ENCODE peak calls at places on chromosomes 4 and X, in five cellular contexts. Y is neural crest cell, X is ovary, E is right atrium auricular region, M is fibroblast of mammary gland. U is an unnamed sample.

GRCh38 chr4:1035510-1035909 is 24.1 kb downstream of the FGFRL1 start:
- DNase-seq in E (peak; percentile 72), X (no peak), Y (peak; percentile 57), M (no peak), U (peak; percentile 42)

GRCh38 chr4:131644619-131645018 is 1504.5 kb upstream of the PCDH10 start:
- DNase-seq in X (no peak), E (no peak), Y (no peak), M (peak; percentile 51), U (peak; percentile 61)

GRCh38 chrX:132023896-132024386 is 839 bp downstream of the STK26 start:
- DNase-seq in X (peak; percentile 29), E (no peak), M (peak; percentile 17), Y (peak; percentile 19), U (peak; percentile 0)

GRCh38 chr4:25402521-25402920 is 25.5 kb downstream of the ANAPC4 start:
- DNase-seq in Y (no peak), M (no peak), X (no peak), E (no peak), U (peak; percentile 64)

GRCh38 chr4:13173974-13174373 is 310.2 kb downstream of the RAB28 start:
- DNase-seq in E (peak; percentile 88), M (peak; percentile 74), X (no peak), Y (no peak), U (peak; percentile 28)

GRCh38 chr4:68182382-68182820 is 52.7 kb upstream of the TMPRSS11F start:
- DNase-seq in X (no peak), Y (no peak), E (no peak), M (no peak), U (no peak)

GRCh38 chr4:173362666-173363065 is 8.1 kb upstream of the SAP30 start:
- DNase-seq in E (no peak), M (no peak), X (no peak), Y (no peak), U (no peak)

GRCh38 chr4:7108046-7108625 is 40.3 kb upstream of the GRPEL1 start:
- DNase-seq in X (peak; percentile 30), E (no peak), Y (no peak), M (no peak), U (no peak)

GRCh38 chr4:10289534-10289899 is 167.7 kb downstream of the ZNF518B start:
- DNase-seq in M (no peak), Y (no peak), X (no peak), E (no peak), U (no peak)

GRCh38 chr4:87078987-87079469 is 141.4 kb downstream of the KLHL8 start:
- DNase-seq in M (peak; percentile 72), X (no peak), E (peak; percentile 84), Y (no peak), U (peak; percentile 92)

GRCh38 chr4:57989430-57989829 is 879.2 kb upstream of the IGFBP7 start:
- DNase-seq in Y (no peak), E (no peak), X (no peak), M (no peak), U (no peak)

GRCh38 chrX:150148749-150149672 is 210.7 kb upstream of the EOLA2 start:
- DNase-seq in Y (no peak), X (no peak), M (no peak), E (no peak), U (no peak)

GRCh38 chrX:134236690-134237362 is at the start of gene CCDC160:
- DNase-seq in X (peak; percentile 76), Y (peak; percentile 73), M (peak; percentile 4), E (no peak), U (peak; percentile 3)

GRCh38 chr4:1092026-1092982 is 21.1 kb downstream of the RNF212 start:
- DNase-seq in M (no peak), E (no peak), X (no peak), Y (no peak), U (no peak)

GRCh38 chr4:27010334-27010940 is 149.8 kb downstream of the STIM2 start:
- DNase-seq in X (peak; percentile 67), E (no peak), Y (peak; percentile 43), M (peak; percentile 77), U (peak; percentile 82)

GRCh38 chr4:8439168-8439567 is 1.4 kb downstream of the ACOX3 start:
- DNase-seq in Y (no peak), E (no peak), M (no peak), X (no peak), U (peak; percentile 10)

GRCh38 chr4:53734584-53735363 is 143.5 kb upstream of the LNX1 start:
- DNase-seq in M (peak; percentile 85), Y (no peak), X (no peak), E (no peak), U (peak; percentile 84)

GRCh38 chrX:125289209-125289608 is 30.5 kb upstream of the TEX13C start:
- DNase-seq in X (no peak), Y (no peak), E (no peak), M (no peak), U (no peak)

GRCh38 chrX:44157293-44157692 is 184.1 kb upstream of the NDP start:
- DNase-seq in Y (no peak), M (peak; percentile 11), E (no peak), X (no peak), U (no peak)

GRCh38 chr4:8230891-8231290 is 31.8 kb downstream of the SH3TC1 start:
- DNase-seq in M (no peak), Y (no peak), X (no peak), E (no peak), U (no peak)

GRCh38 chr4:880684-881405 is 51.3 kb downstream of the GAK start:
- DNase-seq in E (no peak), M (no peak), Y (no peak), X (no peak), U (no peak)

GRCh38 chr4:143337600-143338287 is 1.1 kb downstream of the GAB1 start:
- DNase-seq in E (peak; percentile 67), M (peak; percentile 60), Y (peak; percentile 15), X (peak; percentile 67), U (peak; percentile 60)

GRCh38 chrX:77442728-77443127 is 4.5 kb upstream of the FGF16 start:
- DNase-seq in E (no peak), Y (no peak), M (peak; percentile 79), X (no peak), U (peak; percentile 79)

GRCh38 chrX:82813671-82814078 is 694.4 kb upstream of the POU3F4 start:
- DNase-seq in X (no peak), Y (no peak), E (no peak), M (peak; percentile 79), U (peak; percentile 1)

GRCh38 chr4:37837446-37837845 is 11.0 kb downstream of the PGM2 start:
- DNase-seq in Y (no peak), E (no peak), X (no peak), M (peak; percentile 70), U (peak; percentile 90)

GRCh38 chrX:78708171-78708570 is 39.3 kb upstream of the LPAR4 start:
- DNase-seq in Y (no peak), M (peak; percentile 62), E (no peak), X (no peak), U (peak; percentile 61)

GRCh38 chrX:106341823-106342222 is 173.7 kb downstream of the PWWP3B start:
- DNase-seq in E (no peak), X (no peak), Y (no peak), M (peak; percentile 21), U (peak; percentile 1)

GRCh38 chr4:145180298-145181090 is at the start of gene OTUD4:
- DNase-seq in X (peak; percentile 96), E (peak; percentile 95), M (peak; percentile 91), Y (peak; percentile 80), U (peak; percentile 98)

GRCh38 chrX:48937065-48937907 is 18.5 kb upstream of the PIM2 start:
- DNase-seq in E (no peak), Y (no peak), X (no peak), M (peak; percentile 23), U (peak; percentile 28)

GRCh38 chr4:140252144-140252741 is 98.3 kb upstream of the MAML3 start:
- DNase-seq in Y (peak; percentile 17), M (no peak), X (peak; percentile 63), E (no peak), U (peak; percentile 25)

GRCh38 chr4:139815646-139816601 is 150.3 kb downstream of the MGST2 start:
- DNase-seq in E (peak; percentile 73), X (peak; percentile 77), M (peak; percentile 88), Y (peak; percentile 79), U (peak; percentile 80)

GRCh38 chr4:186885289-186885688 is 161.6 kb upstream of the FAT1 start:
- DNase-seq in X (no peak), E (no peak), M (no peak), Y (no peak), U (no peak)

GRCh38 chr4:6548201-6548881 is 26.6 kb upstream of the MAN2B2 start:
- DNase-seq in X (peak; percentile 42), M (peak; percentile 47), Y (peak; percentile 29), E (no peak), U (peak; percentile 57)

GRCh38 chr4:78876568-78877320 is 62.5 kb downstream of the PAQR3 start:
- DNase-seq in E (no peak), X (no peak), Y (no peak), M (peak; percentile 38), U (peak; percentile 74)

GRCh38 chrX:2224141-2224540 is 276.6 kb downstream of the DHRSX start:
- DNase-seq in E (no peak), X (no peak), M (no peak), Y (no peak), U (no peak)

GRCh38 chr4:6409381-6409780 is 63.0 kb downstream of the PPP2R2C start:
- DNase-seq in M (no peak), E (no peak), X (no peak), Y (no peak), U (no peak)

GRCh38 chrX:108245462-108245861 is 153.9 kb downstream of the ATG4A start:
- DNase-seq in X (no peak), M (no peak), E (no peak), Y (no peak), U (no peak)
- TF ChIP-seq CTCF in X (no peak), M (no peak), E (no peak), Y (no peak), U (no peak)

GRCh38 chrX:112841114-112841819 is 636 bp upstream of the AMOT start:
- DNase-seq in E (peak; percentile 74), Y (peak; percentile 77), M (peak; percentile 75), X (peak; percentile 87), U (peak; percentile 75)
- TF ChIP-seq CTCF in E (no peak), Y (no peak), M (no peak), X (no peak), U (no peak)

GRCh38 chr4:94156816-94157215 is 50.8 kb upstream of the SMARCAD1 start:
- DNase-seq in M (no peak), E (no peak), Y (no peak), X (no peak), U (no peak)

GRCh38 chr4:94159790-94160189 is 47.9 kb upstream of the SMARCAD1 start:
- DNase-seq in E (no peak), X (no peak), M (no peak), Y (no peak), U (no peak)

GRCh38 chr4:94160774-94161173 is 46.9 kb upstream of the SMARCAD1 start:
- DNase-seq in Y (no peak), X (no peak), E (no peak), M (no peak), U (no peak)

DNA sequence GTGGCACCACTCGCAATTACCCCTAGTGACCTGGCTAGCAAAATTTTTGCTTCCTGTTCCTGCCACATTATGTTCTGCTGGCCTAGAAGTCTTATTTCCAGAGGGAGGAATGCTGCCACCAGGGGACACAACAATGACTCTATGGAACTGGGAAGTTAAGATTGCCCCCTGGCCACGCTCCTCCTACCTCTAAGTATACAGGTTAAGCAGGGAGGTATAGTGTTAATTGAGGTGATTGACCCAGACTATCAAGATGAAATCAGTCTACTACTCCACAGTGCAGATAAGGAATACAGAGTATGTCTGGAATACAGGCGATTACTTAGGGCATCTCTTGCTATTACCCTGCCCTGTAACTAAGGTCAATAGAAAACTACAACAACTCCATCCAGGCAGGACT is 48.8 kb upstream of the SMARCAD1 start:
- DNase-seq in M (no peak), E (no peak), X (no peak), Y (no peak), U (no peak)
- TF ChIP-seq CTCF in M (no peak), E (no peak), X (no peak), Y (no peak), U (no peak)

GRCh38 chr4:169115897-169116254 is 105.8 kb upstream of the CBR4 start:
- DNase-seq in M (peak; percentile 95), E (no peak), Y (no peak), X (no peak), U (peak; percentile 98)
- TF ChIP-seq CTCF in M (peak; percentile 58), E (no peak), Y (no peak), X (no peak), U (peak; percentile 50)

U was measured in cardiac fibroblast.